ENCODE peak calls at places on chromosome 3, in seven cellular contexts. V, L, Q, K, S, I and M are unnamed samples.

GRCh38 chr3:113698891-113699465 is 2.5 kb upstream of the USF3 start:
- DNase-seq in V (no peak), L (no peak), Q (no peak), K (no peak), S (no peak), I (no peak), M (peak)

GRCh38 chr3:87052499-87053260 is 61.7 kb upstream of the VGLL3 start:
- DNase-seq in V (no peak), L (no peak), Q (no peak), K (no peak), S (no peak), I (no peak), M (no peak)

GRCh38 chr3:179227349-179227748 is 23.6 kb downstream of the KCNMB3 start:
- DNase-seq in V (no peak), L (no peak), Q (no peak), K (peak), S (no peak), I (no peak), M (no peak)

GRCh38 chr3:174068035-174068434 is 670.5 kb downstream of the NLGN1 start:
- DNase-seq in V (no peak), L (no peak), Q (no peak), K (no peak), S (no peak), I (no peak), M (no peak)

GRCh38 chr3:195739561-195740111 is 18.9 kb downstream of the MUC20 start:
- DNase-seq in V (no peak), L (no peak), Q (no peak), K (no peak), S (no peak), I (no peak), M (no peak)

GRCh38 chr3:18228060-18228459 is 197.1 kb downstream of the SATB1 start:
- DNase-seq in V (no peak), L (no peak), Q (no peak), K (no peak), S (no peak), I (no peak), M (no peak)

GRCh38 chr3:127067116-127067910 is 84.4 kb downstream of the PLXNA1 start:
- DNase-seq in V (no peak), L (no peak), Q (no peak), K (no peak), S (no peak), I (no peak), M (no peak)

GRCh38 chr3:189727898-189728297 is 96.7 kb downstream of the TP63 start:
- DNase-seq in V (no peak), L (peak), Q (no peak), K (no peak), S (no peak), I (no peak), M (no peak)

GRCh38 chr3:385151-385550 is 188.6 kb downstream of the CHL1 start:
- DNase-seq in V (no peak), L (no peak), Q (no peak), K (no peak), S (no peak), I (no peak), M (no peak)

GRCh38 chr3:168847293-168847883 is 751.7 kb upstream of the GOLIM4 start:
- DNase-seq in V (peak), L (peak), Q (no peak), K (peak), S (peak), I (no peak), M (no peak)

GRCh38 chr3:29694783-29695182 is 413.9 kb downstream of the RBMS3 start:
- DNase-seq in V (no peak), L (peak), Q (no peak), K (no peak), S (no peak), I (no peak), M (no peak)

GRCh38 chr3:186529204-186529999 is 14.8 kb downstream of the CRYGS start:
- DNase-seq in V (no peak), L (no peak), Q (no peak), K (no peak), S (no peak), I (no peak), M (no peak)

GRCh38 chr3:27669505-27670085 is 52.5 kb downstream of the EOMES start:
- DNase-seq in V (no peak), L (no peak), Q (no peak), K (no peak), S (no peak), I (no peak), M (no peak)

GRCh38 chr3:194046995-194047681 is 88.8 kb upstream of the HES1 start:
- DNase-seq in V (peak), L (no peak), Q (no peak), K (peak), S (peak), I (no peak), M (no peak)

GRCh38 chr3:195918176-195918575 is 9.8 kb upstream of the TNK2 start:
- DNase-seq in V (no peak), L (no peak), Q (no peak), K (no peak), S (no peak), I (no peak), M (no peak)

GRCh38 chr3:22474706-22475470 is 723.9 kb upstream of the ZNF385D start:
- DNase-seq in V (no peak), L (peak), Q (no peak), K (no peak), S (no peak), I (no peak), M (no peak)